ENCODE peak calls at places on chromosomes 6 and 20, in eight cellular contexts. C, I, R, X, J, H, N and Q are unnamed samples.

GRCh38 chr6:75481936-75482593 is 11.5 kb downstream of the FILIP1 start:
- DNase-seq in H (no peak), I (no peak), X (no peak), N (no peak), J (no peak), R (no peak), C (no peak), Q (no peak)

GRCh38 chr20:40506567-40506966 is 182.5 kb downstream of the MAFB start:
- DNase-seq in C (peak; percentile 58), J (peak; percentile 48), R (peak; percentile 78), N (peak; percentile 98), H (peak; percentile 94), X (peak; percentile 86), I (no peak), Q (peak; percentile 73)

GRCh38 chr6:147468634-147469033 is 39.9 kb upstream of the SAMD5 start:
- DNase-seq in X (no peak), J (no peak), C (no peak), N (no peak), R (no peak), H (no peak), I (no peak), Q (no peak)

GRCh38 chr20:9514461-9515210 is at the start of gene LAMP5:
- DNase-seq in R (no peak), C (no peak), X (peak; percentile 77), N (no peak), H (peak; percentile 91), I (no peak), J (no peak), Q (no peak)

GRCh38 chr6:19325335-19325789 is 511.8 kb upstream of the ID4 start:
- DNase-seq in J (no peak), I (no peak), N (no peak), C (no peak), X (no peak), R (no peak), H (no peak), Q (no peak)

GRCh38 chr6:125310994-125311649 is 9.4 kb upstream of the HDDC2 start:
- DNase-seq in R (peak; percentile 55), N (no peak), X (no peak), H (no peak), I (no peak), C (peak; percentile 12), J (no peak), Q (peak; percentile 6)

GRCh38 chr6:55888917-55889316 is 13.5 kb upstream of the BMP5 start:
- DNase-seq in R (no peak), J (no peak), C (no peak), I (no peak), H (no peak), N (no peak), X (no peak), Q (no peak)

GRCh38 chr6:146915671-146916127 is 288.5 kb upstream of the STXBP5 start:
- DNase-seq in I (no peak), J (no peak), X (no peak), H (no peak), N (no peak), C (no peak), R (no peak), Q (no peak)

GRCh38 chr20:1225729-1226313 is at the start of gene RAD21L1:
- DNase-seq in H (peak; percentile 94), J (peak; percentile 70), N (peak; percentile 89), I (peak; percentile 78), X (peak; percentile 95), R (peak; percentile 62), C (peak; percentile 75), Q (peak; percentile 90)

GRCh38 chr6:157106487-157106886 is 216.8 kb downstream of the TMEM242 start:
- DNase-seq in R (peak; percentile 29), X (no peak), N (no peak), C (no peak), I (no peak), J (no peak), H (no peak), Q (peak; percentile 30)

GRCh38 chr6:84242265-84242664 is 14.8 kb upstream of the CEP162 start:
- DNase-seq in H (no peak), R (no peak), J (no peak), N (no peak), C (no peak), X (no peak), I (no peak), Q (no peak)

GRCh38 chr6:129446272-129446851 is 263.6 kb downstream of the ARHGAP18 start:
- DNase-seq in X (no peak), C (no peak), N (no peak), I (no peak), J (no peak), H (no peak), R (no peak), Q (no peak)

GRCh38 chr6:154229796-154230195 is 126.8 kb downstream of the IPCEF1 start:
- DNase-seq in R (no peak), H (no peak), C (no peak), N (no peak), X (no peak), I (no peak), J (no peak), Q (no peak)

GRCh38 chr6:88864347-88865057 is 98.9 kb downstream of the RNGTT start:
- DNase-seq in X (no peak), H (no peak), R (no peak), J (no peak), I (no peak), C (no peak), N (no peak), Q (no peak)

GRCh38 chr6:35497571-35498406 is 910 bp upstream of the TEAD3 start:
- DNase-seq in R (no peak), C (peak; percentile 86), J (peak; percentile 33), N (no peak), X (peak; percentile 91), H (no peak), I (no peak), Q (no peak)

GRCh38 chr6:52504778-52505127 is 72.1 kb downstream of the TRAM2 start:
- DNase-seq in N (no peak), J (no peak), R (no peak), I (no peak), C (no peak), H (no peak), X (no peak), Q (no peak)

GRCh38 chr6:25058387-25058786 is 122.6 kb upstream of the RIPOR2 start:
- DNase-seq in H (no peak), R (no peak), J (no peak), C (no peak), N (no peak), I (no peak), X (no peak), Q (no peak)

GRCh38 chr6:102619585-102619984 is 1226.1 kb downstream of the GRIK2 start:
- DNase-seq in R (peak; percentile 1), I (no peak), C (no peak), N (no peak), X (no peak), J (no peak), H (no peak), Q (no peak)

GRCh38 chr6:97653076-97653475 is 370.1 kb upstream of the MMS22L start:
- DNase-seq in J (no peak), I (no peak), C (no peak), H (no peak), R (no peak), X (no peak), N (no peak), Q (no peak)

GRCh38 chr20:23231561-23232218 is 118.9 kb upstream of the NXT1 start:
- DNase-seq in R (no peak), C (no peak), N (peak; percentile 62), X (no peak), J (no peak), H (peak; percentile 86), I (no peak), Q (peak; percentile 21)

GRCh38 chr20:44228465-44229258 is 18.1 kb upstream of the OSER1 start:
- DNase-seq in H (no peak), I (no peak), R (no peak), X (peak; percentile 22), N (no peak), C (no peak), J (no peak), Q (no peak)

GRCh38 chr6:5504078-5504477 is 242.8 kb downstream of the FARS2 start:
- DNase-seq in R (no peak), I (no peak), C (no peak), H (no peak), J (no peak), N (no peak), X (no peak), Q (no peak)
- TF ChIP-seq POLR2A in R (no peak), I (no peak), C (no peak), H (no peak), J (no peak), N (no peak), X (no peak), Q (no peak)

DNA sequence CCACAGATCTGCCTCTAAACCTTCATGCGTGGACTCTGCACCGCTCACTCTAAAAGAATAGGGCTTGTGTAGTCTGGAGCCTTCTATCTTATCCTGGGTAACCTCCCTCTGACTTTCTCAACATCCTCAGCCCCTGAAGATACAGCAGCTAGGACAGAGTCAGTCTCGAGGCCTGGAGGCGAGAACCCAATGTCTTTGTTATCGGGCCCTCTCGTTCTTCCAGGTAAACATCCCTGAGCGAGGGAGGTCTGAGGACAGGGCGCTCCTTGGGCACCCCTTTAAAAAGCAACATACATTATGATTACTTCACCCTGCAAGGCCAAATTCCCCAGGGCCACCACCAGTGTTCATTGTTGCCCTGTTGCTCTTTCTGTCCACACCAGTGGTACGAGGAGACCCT is 110.8 kb upstream of the PRND start:
- DNase-seq in X (no peak), I (no peak), C (no peak), J (no peak), H (peak; percentile 64), R (no peak), N (no peak), Q (no peak)
- TF ChIP-seq POLR2A in X (no peak), I (no peak), C (no peak), J (no peak), H (no peak), R (no peak), N (no peak), Q (no peak)

GRCh38 chr20:50590348-50590664 is 80.1 kb downstream of the PTPN1 start:
- DNase-seq in R (no peak), N (no peak), J (no peak), C (no peak), I (no peak), H (no peak), X (no peak), Q (no peak)
- TF ChIP-seq POLR2A in R (no peak), N (no peak), J (no peak), C (no peak), I (no peak), H (no peak), X (no peak), Q (no peak)

DNA sequence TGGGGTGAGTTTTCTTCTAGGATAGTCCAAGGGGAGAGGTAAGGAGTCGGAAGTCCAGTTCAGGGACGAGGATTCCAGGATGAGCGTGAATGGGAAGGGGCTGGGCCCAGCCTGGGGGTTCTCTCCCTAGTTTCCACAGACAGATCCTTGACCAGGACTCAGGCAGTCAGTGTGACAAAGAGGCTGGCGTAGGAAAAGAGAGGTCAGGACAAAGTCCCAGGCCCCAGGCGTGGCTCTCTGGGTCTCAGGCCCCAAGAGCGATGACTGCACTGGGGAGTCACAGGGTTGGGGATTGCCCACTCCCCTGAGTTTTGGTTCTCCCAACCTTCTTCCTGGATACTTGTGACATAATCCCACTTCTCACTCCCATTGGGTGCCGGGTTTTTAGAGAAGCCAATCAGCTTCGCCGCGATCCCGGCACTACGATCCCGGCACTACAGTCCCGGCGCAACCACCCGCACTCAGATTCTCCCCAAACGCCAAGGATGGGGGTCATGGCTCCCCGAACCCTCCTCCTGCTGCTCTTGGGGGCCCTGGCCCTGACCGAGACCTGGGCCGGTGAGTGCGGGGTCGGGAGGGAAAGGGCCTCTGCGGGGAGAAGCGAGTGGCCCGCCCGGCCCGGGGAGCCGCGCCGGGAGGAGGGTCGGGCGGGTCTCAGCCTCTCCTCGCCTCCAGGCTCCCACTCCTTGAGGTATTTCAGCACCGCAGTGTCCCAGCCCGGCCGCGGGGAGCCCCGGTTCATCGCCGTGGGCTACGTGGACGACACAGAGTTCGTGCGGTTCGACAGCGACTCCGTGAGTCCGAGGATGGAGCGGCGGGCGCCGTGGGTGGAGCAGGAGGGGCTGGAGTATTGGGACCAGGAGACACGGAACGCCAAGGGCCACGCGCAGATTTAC is 46.2 kb upstream of the TRIM26 start:
- DNase-seq in X (peak; percentile 92), H (peak; percentile 94), J (peak; percentile 70), N (peak; percentile 89), R (peak; percentile 40), C (peak; percentile 64), I (peak; percentile 62), Q (peak; percentile 79)
- TF ChIP-seq POLR2A in X (no peak), H (no peak), J (no peak), N (no peak), R (no peak), C (no peak), I (peak; percentile 57), Q (peak; percentile 27)